ENCODE peak calls at places on chromosomes 1 and 21, in seven cellular contexts. H is DND-41; C is left ventricle myocardium inferior; V is dorsolateral prefrontal cortex; X is psoas muscle; S is transverse colon; J is CD8-positive, alpha-beta T cell. W is an unnamed sample.

GRCh38 chr1:102628008-102628736 is 480.1 kb downstream of the COL11A1 start:
- DNase-seq in H (no peak), C (no peak), V (peak), X (no peak), S (no peak), J (no peak), W (no peak)

GRCh38 chr1:186985889-186986491 is 157.2 kb downstream of the PLA2G4A start:
- DNase-seq in H (no peak), C (no peak), V (no peak), X (no peak), S (no peak), J (no peak), W (no peak)

GRCh38 chr1:29974345-29974744 is 738.0 kb downstream of the PTPRU start:
- DNase-seq in H (no peak), C (no peak), V (no peak), X (no peak), S (no peak), J (no peak), W (no peak)

GRCh38 chr1:146036990-146037646 is 15.6 kb upstream of the HJV start:
- DNase-seq in H (peak), C (peak), V (peak), X (peak), S (peak), J (peak), W (peak)

GRCh38 chr21:36320421-36321324 is 676 bp downstream of the MORC3 start:
- DNase-seq in H (no peak), C (peak), V (peak), X (peak), S (peak), J (no peak), W (peak)

GRCh38 chr1:53553734-53554509 is 94.7 kb downstream of the DMRTB1 start:
- DNase-seq in H (no peak), C (peak), V (no peak), X (no peak), S (peak), J (no peak), W (peak)

GRCh38 chr1:58158465-58159423 is 387.8 kb downstream of the OMA1 start:
- DNase-seq in H (no peak), C (no peak), V (no peak), X (no peak), S (no peak), J (no peak), W (no peak)

GRCh38 chr1:171739646-171740045 is 2.2 kb downstream of the VAMP4 start:
- DNase-seq in H (no peak), C (no peak), V (no peak), X (no peak), S (no peak), J (no peak), W (no peak)

GRCh38 chr1:206801467-206801866 is 29.2 kb upstream of the IL10 start:
- DNase-seq in H (no peak), C (no peak), V (no peak), X (no peak), S (no peak), J (no peak), W (no peak)

GRCh38 chr1:186212574-186213224 is 162.4 kb downstream of the TPR start:
- DNase-seq in H (peak), C (no peak), V (no peak), X (no peak), S (peak), J (no peak), W (peak)

GRCh38 chr1:210654176-210654786 is 325.6 kb downstream of the HHAT start:
- DNase-seq in H (no peak), C (no peak), V (no peak), X (no peak), S (no peak), J (no peak), W (no peak)

GRCh38 chr1:10738125-10738746 is 58.2 kb downstream of the CASZ1 start:
- DNase-seq in H (no peak), C (no peak), V (no peak), X (no peak), S (peak), J (no peak), W (no peak)

GRCh38 chr1:243471754-243472725 is 216.2 kb downstream of the SDCCAG8 start:
- DNase-seq in H (no peak), C (no peak), V (no peak), X (no peak), S (no peak), J (no peak), W (no peak)

GRCh38 chr21:41880153-41880552 is 1.0 kb upstream of the PRDM15 start:
- DNase-seq in H (no peak), C (no peak), V (no peak), X (no peak), S (no peak), J (no peak), W (no peak)

GRCh38 chr21:26840912-26841311 is 4.3 kb downstream of the ADAMTS1 start:
- DNase-seq in H (peak), C (peak), V (no peak), X (peak), S (no peak), J (no peak), W (peak)

GRCh38 chr1:103106426-103107321 is 1.6 kb downstream of the COL11A1 start:
- DNase-seq in H (no peak), C (no peak), V (peak), X (peak), S (no peak), J (no peak), W (no peak)

GRCh38 chr1:228803421-228803820 is 68.1 kb downstream of the RHOU start:
- DNase-seq in H (no peak), C (no peak), V (no peak), X (no peak), S (no peak), J (peak), W (no peak)

GRCh38 chr1:2614145-2614544 is 18.7 kb downstream of the MMEL1 start:
- DNase-seq in H (no peak), C (no peak), V (no peak), X (no peak), S (no peak), J (no peak), W (no peak)

GRCh38 chr1:7405844-7406500 is 365.1 kb upstream of the VAMP3 start:
- DNase-seq in H (no peak), C (no peak), V (no peak), X (no peak), S (no peak), J (peak), W (no peak)

GRCh38 chr1:31306278-31306677 is 9.4 kb downstream of the ZCCHC17 start:
- DNase-seq in H (no peak), C (no peak), V (no peak), X (no peak), S (no peak), J (no peak), W (no peak)

DNA sequence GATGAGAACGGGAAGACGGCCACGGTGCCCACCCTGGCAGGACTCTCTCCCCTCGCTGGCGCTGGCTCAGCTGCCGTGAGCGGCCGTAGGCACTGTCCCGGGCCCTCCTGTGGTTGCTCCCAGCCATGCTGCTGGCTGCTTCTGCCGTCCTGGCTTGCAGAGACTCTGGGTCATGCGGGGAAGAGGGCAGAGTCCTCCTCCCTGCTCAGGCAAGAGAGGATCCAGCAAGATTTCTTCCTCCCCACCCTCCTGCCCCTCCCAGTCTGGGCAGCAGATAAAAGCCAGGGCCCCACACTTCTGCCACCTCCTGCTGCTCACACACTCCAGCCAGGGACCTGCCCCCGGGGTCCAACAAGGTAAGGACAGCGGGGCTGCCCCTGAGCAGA is 60.1 kb downstream of the AGPAT3 start:
- DNase-seq in H (no peak), C (peak), V (no peak), X (peak), S (peak), J (no peak), W (no peak)
- TF ChIP-seq CTCF in H (no peak), C (peak), V (no peak), X (no peak), S (no peak), J (no peak), W (no peak)

GRCh38 chr1:233993651-233994050 is 89.2 kb downstream of the SLC35F3 start:
- DNase-seq in H (no peak), C (no peak), V (no peak), X (no peak), S (no peak), J (no peak), W (no peak)
- H3K4me3 ChIP-seq in H (no peak), C (no peak), V (no peak), X (no peak), S (no peak), J (no peak), W (no peak)

GRCh38 chr1:20573987-20574386 is 14.9 kb upstream of the CDA start:
- DNase-seq in H (no peak), C (no peak), V (no peak), X (no peak), S (no peak), J (no peak), W (no peak)

GRCh38 chr1:20578062-20578461 is 10.8 kb upstream of the CDA start:
- DNase-seq in H (no peak), C (no peak), V (no peak), X (no peak), S (no peak), J (no peak), W (no peak)

GRCh38 chr1:20574686-20575543 is 14.0 kb upstream of the CDA start:
- DNase-seq in H (peak), C (peak), V (peak), X (peak), S (peak), J (peak), W (peak)

GRCh38 chr1:20578721-20579380 is 10.0 kb upstream of the CDA start:
- DNase-seq in H (no peak), C (no peak), V (no peak), X (no peak), S (no peak), J (no peak), W (no peak)

GRCh38 chr1:20575544-20576056 is 13.3 kb upstream of the CDA start:
- DNase-seq in H (no peak), C (no peak), V (no peak), X (no peak), S (no peak), J (no peak), W (no peak)
- H3K27ac ChIP-seq in H (no peak), C (no peak), V (no peak), X (no peak), S (no peak), J (no peak), W (no peak)

GRCh38 chr1:205437570-205437969 is 15.7 kb upstream of the LEMD1 start:
- DNase-seq in H (no peak), C (no peak), V (no peak), X (no peak), S (no peak), J (no peak), W (no peak)

GRCh38 chr1:205440476-205441317 is 15.1 kb downstream of the BLACAT1 start:
- DNase-seq in H (peak), C (peak), V (peak), X (no peak), S (peak), J (peak), W (peak)

GRCh38 chr1:205440121-205440475 is 15.7 kb downstream of the BLACAT1 start:
- DNase-seq in H (no peak), C (no peak), V (no peak), X (no peak), S (no peak), J (no peak), W (no peak)

GRCh38 chr1:205436776-205437485 is 15.1 kb upstream of the LEMD1 start:
- DNase-seq in H (no peak), C (no peak), V (no peak), X (no peak), S (no peak), J (no peak), W (no peak)

GRCh38 chr1:205438213-205439158 is 16.6 kb upstream of the LEMD1 start:
- DNase-seq in H (no peak), C (peak), V (peak), X (peak), S (peak), J (no peak), W (peak)
- TF ChIP-seq CTCF in H (peak), C (peak), V (peak), X (peak), S (peak), J (no peak), W (peak)

GRCh38 chr1:14924012-14924452 is 229.5 kb upstream of the TMEM51 start:
- DNase-seq in H (peak), C (peak), V (peak), X (peak), S (peak), J (no peak), W (peak)

GRCh38 chr1:14924455-14925325 is 228.9 kb upstream of the TMEM51 start:
- DNase-seq in H (peak), C (peak), V (peak), X (peak), S (peak), J (no peak), W (no peak)

GRCh38 chr1:14925336-14926136 is 228.0 kb upstream of the TMEM51 start:
- DNase-seq in H (no peak), C (no peak), V (no peak), X (no peak), S (no peak), J (no peak), W (no peak)

GRCh38 chr1:14922942-14923341 is 230.6 kb upstream of the TMEM51 start:
- DNase-seq in H (no peak), C (no peak), V (no peak), X (no peak), S (no peak), J (no peak), W (no peak)

DNA sequence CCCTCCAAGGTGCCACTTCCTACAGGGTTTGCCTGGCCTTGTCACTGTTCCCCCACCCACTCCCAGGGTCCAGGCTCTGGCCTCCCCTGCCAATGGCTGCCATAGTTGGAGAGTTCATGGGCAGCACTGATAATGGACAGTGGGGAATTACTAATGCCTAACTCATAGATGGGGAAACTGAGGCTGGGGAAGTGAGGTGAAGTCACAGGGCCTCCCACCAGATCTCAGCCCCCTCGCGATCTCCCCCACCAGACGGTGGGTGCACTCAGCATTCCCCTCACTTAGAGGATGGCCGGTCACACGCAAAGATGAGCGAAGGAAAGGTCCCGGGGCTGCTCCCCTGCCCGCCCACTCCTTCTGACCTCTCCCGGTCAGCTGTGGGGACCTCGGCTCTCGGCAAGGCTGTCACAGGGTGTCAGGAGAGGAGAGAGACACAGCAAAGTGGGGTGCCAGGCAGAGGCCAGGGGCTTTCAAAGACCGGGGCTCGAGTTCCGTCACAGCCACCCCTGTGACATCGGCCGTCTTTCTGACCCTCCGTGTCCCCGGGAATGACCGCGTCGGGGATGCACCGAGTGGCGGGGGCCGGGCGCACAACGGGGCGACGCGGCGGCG is 230.0 kb upstream of the TMEM51 start:
- DNase-seq in H (no peak), C (no peak), V (no peak), X (no peak), S (no peak), J (no peak), W (no peak)
- H3K4me3 ChIP-seq in H (peak), C (peak), V (peak), X (no peak), S (peak), J (no peak), W (no peak)

W was measured in uterus.